ENCODE peak calls at places on chromosome 22, in five cellular contexts. Y, L, G, I and A are unnamed samples.

GRCh38 chr22:27278986-27279385 is 522.6 kb downstream of the MN1 start:
- DNase-seq in Y (no peak), L (no peak), G (no peak), I (no peak), A (no peak)

GRCh38 chr22:26888887-26889286 is 231.5 kb downstream of the MIAT start:
- DNase-seq in Y (no peak), L (no peak), G (no peak), I (no peak), A (no peak)

GRCh38 chr22:22768885-22769284 is 118.7 kb upstream of the IGLL5 start:
- DNase-seq in Y (no peak), L (no peak), G (no peak), I (no peak), A (no peak)

GRCh38 chr22:30732426-30732825 is 37.8 kb downstream of the OSBP2 start:
- DNase-seq in Y (no peak), L (peak; percentile 34), G (no peak), I (no peak), A (no peak)

GRCh38 chr22:19404676-19405075 is 26.9 kb downstream of the HIRA start:
- DNase-seq in Y (no peak), L (no peak), G (no peak), I (no peak), A (no peak)

GRCh38 chr22:43821606-43822425 is 9.7 kb upstream of the EFCAB6 start:
- DNase-seq in Y (no peak), L (peak; percentile 22), G (no peak), I (no peak), A (no peak)

GRCh38 chr22:46823248-46823647 is 60.8 kb downstream of the TBC1D22A start:
- DNase-seq in Y (no peak), L (no peak), G (no peak), I (no peak), A (no peak)

GRCh38 chr22:32606181-32606580 is 131.6 kb downstream of the FBXO7 start:
- DNase-seq in Y (no peak), L (no peak), G (no peak), I (no peak), A (peak; percentile 90)

GRCh38 chr22:47206819-47207218 is 444.4 kb downstream of the TBC1D22A start:
- DNase-seq in Y (no peak), L (no peak), G (no peak), I (no peak), A (no peak)

GRCh38 chr22:24146791-24147353 is 34.4 kb upstream of the SUSD2 start:
- DNase-seq in Y (no peak), L (peak; percentile 54), G (no peak), I (peak; percentile 94), A (peak; percentile 29)

GRCh38 chr22:31474743-31475142 is 14.9 kb downstream of the EIF4ENIF1 start:
- DNase-seq in Y (no peak), L (no peak), G (no peak), I (peak; percentile 35), A (no peak)

GRCh38 chr22:41267958-41268357 is 18.0 kb downstream of the RANGAP1 start:
- DNase-seq in Y (no peak), L (no peak), G (no peak), I (no peak), A (no peak)

GRCh38 chr22:27196483-27196882 is 539.1 kb downstream of the MIAT start:
- DNase-seq in Y (no peak), L (no peak), G (no peak), I (no peak), A (no peak)

GRCh38 chr22:19822301-19823117 is 32.2 kb downstream of the GNB1L start:
- DNase-seq in Y (no peak), L (peak; percentile 24), G (no peak), I (no peak), A (no peak)

GRCh38 chr22:23875801-23876200 is 18.1 kb downstream of the SLC2A11 start:
- DNase-seq in Y (no peak), L (no peak), G (no peak), I (no peak), A (no peak)

GRCh38 chr22:21447694-21448402 is 19.3 kb upstream of the TMEM191C start:
- DNase-seq in Y (no peak), L (peak; percentile 63), G (no peak), I (no peak), A (no peak)

GRCh38 chr22:16973591-16974297 is 34.3 kb downstream of the GAB4 start:
- DNase-seq in Y (no peak), L (no peak), G (no peak), I (no peak), A (no peak)

GRCh38 chr22:22720201-22720723 is 75.8 kb downstream of the GGTLC2 start:
- DNase-seq in Y (peak; percentile 21), L (peak; percentile 73), G (no peak), I (peak; percentile 22), A (peak; percentile 35)

GRCh38 chr22:28188480-28188879 is 269.4 kb upstream of the PITPNB start:
- DNase-seq in Y (peak; percentile 24), L (peak; percentile 43), G (no peak), I (no peak), A (no peak)

GRCh38 chr22:16963189-16963945 is 44.7 kb downstream of the GAB4 start:
- DNase-seq in Y (no peak), L (no peak), G (no peak), I (no peak), A (no peak)

GRCh38 chr22:23233084-23233501 is 52.8 kb downstream of the BCR start:
- DNase-seq in Y (no peak), L (peak; percentile 49), G (no peak), I (no peak), A (no peak)

GRCh38 chr22:49359061-49359460 is 468.6 kb downstream of the BRD1 start:
- DNase-seq in Y (no peak), L (no peak), G (no peak), I (no peak), A (no peak)
- H2BK12ac ChIP-seq in Y (no peak overlapping the region), L (no peak overlapping the region), G (no peak overlapping the region), I (no peak overlapping the region), A (no peak overlapping the region)

GRCh38 chr22:37894939-37895670 is 11.0 kb upstream of the MICALL1 start:
- DNase-seq in Y (peak; percentile 57), L (peak; percentile 75), G (no peak), I (peak; percentile 30), A (peak; percentile 99)
- H3K4me2 ChIP-seq in Y (no peak overlapping the region), L (no peak overlapping the region), G (peak overlapping the region; percentile 3), I (no peak overlapping the region), A (peak overlapping the region; percentile 38)

GRCh38 chr22:35740616-35741015 is 22.9 kb downstream of the APOL5 start:
- DNase-seq in Y (no peak), L (no peak), G (no peak), I (no peak), A (no peak)
- H2BK12ac ChIP-seq in Y (no peak overlapping the region), L (no peak overlapping the region), G (no peak overlapping the region), I (no peak overlapping the region), A (no peak overlapping the region)

DNA sequence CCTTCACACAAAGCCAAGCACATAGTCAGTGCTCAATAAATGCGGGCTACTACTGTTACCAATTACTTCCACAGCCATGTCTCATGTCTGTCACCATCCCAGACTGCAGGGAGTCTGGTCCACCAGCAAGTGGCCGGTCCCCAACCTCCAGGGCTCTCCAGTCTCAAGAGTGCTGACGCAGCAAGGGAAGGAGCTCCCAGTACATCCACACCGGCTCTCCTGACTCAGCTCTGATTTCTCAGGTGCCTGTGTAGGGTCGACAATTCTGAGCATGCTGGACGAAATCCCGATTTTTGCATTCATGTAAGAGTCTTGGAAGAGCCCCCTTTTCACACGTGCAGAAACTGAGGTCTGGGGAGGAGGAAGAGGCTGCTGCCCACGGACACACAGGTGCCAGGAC is 10.3 kb upstream of the NEFH start:
- DNase-seq in Y (no peak), L (peak; percentile 58), G (no peak), I (no peak), A (no peak)
- H3K4me2 ChIP-seq in Y (peak overlapping the region; percentile 99), L (peak overlapping the region; percentile 70), G (peak overlapping the region; percentile 87), I (peak overlapping the region; percentile 71), A (peak overlapping the region; percentile 79)

DNA sequence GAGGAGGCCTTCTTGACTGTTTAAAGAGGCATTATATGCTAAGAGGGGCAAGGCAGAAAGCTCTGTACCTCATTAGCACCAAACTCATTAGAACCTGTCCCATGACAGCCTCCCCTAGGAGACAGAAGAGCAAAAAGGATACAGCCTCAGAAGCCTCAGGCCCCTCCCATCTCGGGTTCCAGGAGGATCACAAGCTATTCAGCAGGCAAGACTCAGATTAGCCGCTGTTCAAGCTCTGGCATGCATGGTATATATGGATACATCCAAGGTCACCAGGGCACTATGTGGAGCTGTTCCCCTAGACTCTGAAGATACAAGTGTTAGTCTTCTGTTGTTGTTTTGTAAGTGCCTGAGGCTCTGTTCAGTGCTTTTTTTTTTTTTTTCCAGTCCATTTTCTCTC is 32.1 kb downstream of the ATXN10 start:
- DNase-seq in Y (peak; percentile 36), L (peak; percentile 34), G (no peak), I (no peak), A (no peak)
- H2BK12ac ChIP-seq in Y (no peak overlapping the region), L (no peak overlapping the region), G (no peak overlapping the region), I (no peak overlapping the region), A (no peak overlapping the region)

DNA sequence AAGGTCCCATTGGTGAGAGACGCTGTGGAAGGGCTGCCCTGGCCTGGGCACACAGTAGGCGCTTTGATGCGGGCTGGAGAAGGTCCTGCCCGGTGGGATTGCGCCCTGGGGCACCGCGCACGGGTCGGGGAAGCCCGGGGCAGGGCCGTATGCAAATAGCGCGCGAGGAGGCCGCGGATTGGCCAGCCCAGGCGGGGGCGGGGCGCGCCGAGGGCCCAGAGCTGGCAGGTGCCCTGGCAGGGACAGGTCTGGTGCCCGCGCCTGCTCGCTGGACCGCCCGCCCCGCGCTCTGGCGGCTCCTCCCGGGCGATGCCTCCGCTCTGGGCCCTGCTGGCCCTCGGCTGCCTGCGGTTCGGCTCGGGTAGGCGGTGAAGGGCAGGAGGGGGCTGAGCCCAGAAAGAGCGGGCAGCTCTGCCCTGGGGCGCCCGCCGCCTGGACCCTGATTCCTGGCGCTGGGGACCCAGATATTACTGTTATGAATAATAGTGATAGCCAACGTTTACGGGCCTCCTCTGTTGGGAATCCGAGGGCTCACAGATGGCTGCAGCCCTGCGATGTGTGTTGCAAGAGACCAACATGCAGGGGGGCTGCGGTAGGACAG is at the start of gene UPK3A:
- DNase-seq in Y (peak; percentile 64), L (peak; percentile 89), G (no peak), I (peak; percentile 29), A (peak; percentile 68)
- H3K4me2 ChIP-seq in Y (peak within 1 kb of the TSS; percentile 95), L (peak within 1 kb of the TSS; percentile 57), G (peak within 1 kb of the TSS; percentile 64), I (peak within 1 kb of the TSS; percentile 77), A (peak within 1 kb of the TSS; percentile 71)

GRCh38 chr22:50277761-50278160 is 7.6 kb upstream of the MAPK11 start:
- DNase-seq in Y (no peak), L (no peak), G (no peak), I (no peak), A (no peak)
- H2BK12ac ChIP-seq in Y (no peak overlapping the region), L (no peak overlapping the region), G (no peak overlapping the region), I (no peak overlapping the region), A (no peak overlapping the region)